ENCODE peak calls at places on chromosomes 11 and 22, in seven cellular contexts. R is upper lobe of left lung, B is transverse colon, Y is A549, S is HepG2, W is GM12878, C is ovary. M is an unnamed sample.

GRCh38 chr11:107898270-107898669 is 30.0 kb upstream of the RAB39A start:
- DNase-seq in B (no peak), Y (peak; percentile 8), W (peak; percentile 24), R (no peak), S (peak; percentile 20), C (no peak), M (no peak)

GRCh38 chr11:31419669-31420068 is 50.0 kb downstream of the DNAJC24 start:
- DNase-seq in R (no peak), C (no peak), Y (no peak), S (no peak), W (no peak), B (no peak), M (no peak)

GRCh38 chr11:115444542-115444941 is 59.7 kb downstream of the CADM1 start:
- DNase-seq in Y (no peak), W (no peak), B (no peak), R (no peak), C (no peak), S (no peak), M (no peak)

GRCh38 chr11:15912825-15913224 is 443.5 kb downstream of the SOX6 start:
- DNase-seq in R (peak; percentile 34), W (no peak), S (no peak), Y (no peak), B (no peak), C (peak; percentile 45), M (no peak)

GRCh38 chr11:2194877-2195755 is 23.5 kb upstream of the TH start:
- DNase-seq in W (no peak), S (peak; percentile 25), C (peak; percentile 53), Y (peak; percentile 62), B (peak; percentile 34), R (peak; percentile 89), M (peak; percentile 26)

GRCh38 chr22:20437253-20438065 is at the start of gene SCARF2:
- DNase-seq in S (no peak), W (no peak), R (peak; percentile 93), Y (no peak), B (peak; percentile 37), C (peak; percentile 89), M (no peak)

GRCh38 chr11:34030386-34030785 is 21.1 kb upstream of the CAPRIN1 start:
- DNase-seq in R (no peak), Y (no peak), S (no peak), W (no peak), C (no peak), B (no peak), M (no peak)

GRCh38 chr11:1356007-1356435 is 33.7 kb upstream of the BRSK2 start:
- DNase-seq in Y (no peak), W (no peak), S (no peak), B (no peak), C (no peak), R (no peak), M (no peak)

GRCh38 chr22:20964799-20965103 is 2.3 kb upstream of the AIFM3 start:
- DNase-seq in C (no peak), B (no peak), R (no peak), Y (no peak), S (no peak), W (no peak), M (no peak)

GRCh38 chr11:46006418-46007070 is 84.1 kb downstream of the LARGE2 start:
- DNase-seq in W (peak; percentile 37), C (no peak), B (no peak), S (peak; percentile 71), R (no peak), Y (peak; percentile 73), M (peak; percentile 78)

GRCh38 chr11:132312616-132313210 is 942.3 kb downstream of the NTM start:
- DNase-seq in R (no peak), Y (no peak), B (no peak), C (no peak), S (no peak), W (no peak), M (no peak)

GRCh38 chr11:110179064-110179463 is 85.9 kb downstream of the ZC3H12C start:
- DNase-seq in W (no peak), R (no peak), S (no peak), Y (no peak), C (no peak), B (no peak), M (no peak)

GRCh38 chr11:106482920-106483761 is 405.7 kb downstream of the AASDHPPT start:
- DNase-seq in W (no peak), Y (no peak), S (peak; percentile 31), B (no peak), C (peak; percentile 39), R (no peak), M (no peak)

GRCh38 chr11:61505640-61506155 is 2.9 kb upstream of the LRRC10B start:
- DNase-seq in B (no peak), W (no peak), Y (no peak), S (no peak), C (no peak), R (peak; percentile 45), M (no peak)

GRCh38 chr11:69442012-69442806 is 39.3 kb upstream of the LINC01488 start:
- DNase-seq in B (no peak), C (no peak), W (no peak), Y (no peak), R (no peak), S (no peak), M (no peak)

GRCh38 chr22:46042786-46043185 is 65.8 kb upstream of the WNT7B start:
- DNase-seq in W (no peak), B (no peak), Y (no peak), R (no peak), S (no peak), C (peak; percentile 36), M (no peak)

GRCh38 chr11:69704508-69705245 is 855 bp upstream of the FGF19 start:
- DNase-seq in S (no peak), R (peak; percentile 83), B (no peak), Y (peak; percentile 60), C (no peak), W (no peak), M (no peak)

GRCh38 chr11:6557761-6558674 is 45.4 kb downstream of the RRP8 start:
- DNase-seq in R (no peak), C (no peak), S (no peak), W (no peak), B (no peak), Y (no peak), M (peak; percentile 1)

GRCh38 chr22:38138961-38139360 is 28.5 kb upstream of the BAIAP2L2 start:
- DNase-seq in S (no peak), W (no peak), B (no peak), Y (no peak), C (no peak), R (no peak), M (no peak)

GRCh38 chr11:32304521-32304920 is 130.8 kb downstream of the WT1 start:
- DNase-seq in S (no peak), B (no peak), Y (no peak), W (no peak), R (no peak), C (no peak), M (no peak)

GRCh38 chr11:556175-556699 is 4.3 kb downstream of the LMNTD2 start:
- DNase-seq in B (no peak), W (no peak), S (no peak), Y (no peak), R (peak; percentile 86), C (no peak), M (no peak)

DNA sequence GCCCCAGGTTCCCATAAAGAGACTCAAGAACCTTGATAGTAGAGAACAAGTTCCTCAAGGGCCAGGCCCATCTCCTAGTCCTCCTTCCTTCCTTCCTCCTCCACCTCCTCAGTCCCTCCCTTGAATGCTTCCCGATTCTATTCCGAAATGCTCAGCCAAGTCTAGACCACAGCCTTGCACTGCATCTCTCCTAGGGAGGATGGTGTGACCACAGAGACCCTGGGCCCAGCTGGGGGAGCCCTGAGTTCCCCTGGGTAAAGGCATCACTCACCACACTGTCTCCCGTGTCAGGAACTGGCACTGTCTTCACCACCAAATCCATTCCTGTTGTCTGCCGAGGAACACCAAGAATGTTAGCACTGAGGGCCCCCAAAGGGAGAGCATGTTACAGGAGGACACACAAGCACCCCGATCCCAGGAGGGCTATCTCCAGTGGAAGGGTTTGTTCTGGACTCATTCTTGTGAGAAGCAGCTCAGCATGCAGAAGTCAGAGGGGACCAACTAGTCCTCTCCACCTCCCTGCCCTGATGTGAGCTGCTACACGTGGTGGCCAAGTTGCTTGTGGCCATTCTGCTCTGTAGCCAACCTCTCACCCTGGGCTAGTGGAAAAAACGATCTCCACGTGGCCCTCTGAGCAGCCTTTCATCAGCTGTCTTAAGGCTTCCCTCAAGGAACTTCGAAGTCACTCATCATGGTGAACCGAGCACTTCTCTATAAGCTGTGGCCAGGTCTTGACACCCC is 8.7 kb downstream of the IFT27 start:
- DNase-seq in B (no peak), R (no peak), C (no peak), S (no peak), W (no peak), Y (no peak), M (no peak)
- H3K27ac ChIP-seq in B (no peak overlapping the region), R (no peak overlapping the region), C (no peak overlapping the region), S (no peak overlapping the region), W (no peak overlapping the region), Y (no peak overlapping the region), M (no peak overlapping the region)

DNA sequence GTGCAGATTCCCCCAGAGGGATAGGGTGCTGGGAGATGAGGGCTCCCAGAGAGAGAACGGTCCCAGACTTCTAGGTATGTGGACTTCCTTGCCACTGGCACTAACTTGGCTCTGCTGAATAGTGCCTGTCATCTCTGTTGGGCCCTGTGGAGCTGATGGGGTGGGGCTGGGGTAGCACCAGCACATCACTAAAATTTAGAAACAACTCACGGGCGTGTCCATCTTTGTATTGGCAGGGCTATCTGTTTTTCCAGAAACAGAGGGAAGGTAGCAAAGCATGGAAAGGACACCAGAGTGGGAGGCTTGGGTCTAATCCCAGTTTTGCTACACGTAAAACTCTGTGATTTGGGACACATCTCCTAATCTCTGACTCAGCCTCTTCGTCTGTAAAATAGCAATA is 25.8 kb downstream of the SWAP70 start:
- DNase-seq in C (no peak), Y (no peak), S (no peak), R (no peak), B (no peak), W (no peak), M (no peak)
- TF ChIP-seq EP300 in C (no peak), Y (no peak), S (no peak), R (no peak), B (no peak), W (no peak), M (no peak)

DNA sequence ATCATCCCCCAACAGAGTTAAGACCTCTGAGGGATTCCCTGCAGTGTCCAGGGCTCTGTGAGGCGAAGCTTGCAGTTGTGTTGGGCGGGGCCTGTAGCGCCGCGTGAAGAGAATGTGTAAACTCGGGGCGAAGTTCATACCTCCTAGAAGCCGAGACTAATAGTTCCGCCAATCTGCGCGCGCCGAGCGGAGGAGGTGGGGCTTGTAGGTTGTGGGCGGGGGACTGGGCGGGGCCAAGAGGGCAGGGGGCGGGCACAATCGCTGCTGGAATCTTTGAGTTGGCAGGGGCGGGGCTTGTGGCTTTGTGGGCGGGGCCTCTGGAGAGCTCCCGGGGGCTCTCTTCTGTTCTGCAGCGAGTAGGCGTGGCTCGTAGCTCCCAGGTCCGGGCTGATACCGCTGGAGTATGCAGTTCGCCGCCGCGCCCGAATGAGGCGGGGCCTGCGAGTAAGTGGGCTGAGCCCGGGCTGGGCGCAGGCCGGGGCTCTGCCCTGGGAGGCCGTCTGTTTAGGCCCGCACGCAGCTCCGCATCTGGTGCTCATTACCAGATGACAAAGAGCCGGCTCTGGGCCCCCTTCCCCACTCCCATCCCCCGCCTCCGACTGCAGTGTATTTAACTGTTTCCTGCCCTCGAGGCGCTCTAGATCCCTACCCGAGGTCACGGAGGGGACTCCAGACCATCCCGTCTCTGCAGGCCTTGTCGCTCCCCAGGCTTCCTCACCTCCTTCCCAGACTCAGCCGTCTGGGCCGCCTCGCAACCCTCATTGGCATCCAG is 4.1 kb downstream of the CD248 start:
- DNase-seq in B (peak; percentile 99), R (peak; percentile 99), Y (peak; percentile 94), S (peak; percentile 96), W (no peak), C (peak; percentile 100), M (peak; percentile 100)
- TF ChIP-seq POLR2A in B (peak; percentile 19), R (no peak), Y (peak; percentile 41), S (peak; percentile 42), W (peak; percentile 26), C (peak; percentile 37), M (peak; percentile 55)

GRCh38 chr11:74397531-74398243 is 546 bp downstream of the PGM2L1 start:
- DNase-seq in C (no peak), W (no peak), Y (peak; percentile 86), S (peak; percentile 21), B (peak; percentile 62), R (peak; percentile 87), M (no peak)
- H3K27ac ChIP-seq in C (peak overlapping the region; percentile 90), W (no peak overlapping the region), Y (peak overlapping the region; percentile 91), S (no peak overlapping the region), B (peak overlapping the region; percentile 94), R (peak overlapping the region; percentile 87), M (peak overlapping the region; percentile 82)

M was measured in tibial nerve.